ENCODE peak calls at places on chromosome 13, in five cellular contexts. One of them, this sample, is unnamed.

GRCh38 chr13:39321578-39321977 is 281.4 kb downstream of the LHFPL6 start:
- DNase-seq in activated T-helper 1 cell treated with anti-CD3 and anti-CD28 coated beads, Interleukin-12 subunit alpha, Interleukin-12 subunit beta, Interleukin-2, Interleukin-4 antibody, amounts not matched to agents 30 ng/mL and 10 ng/mL and 1 ng/mL, durations not matched to agents 14 hours and 24 hours and 36 hours: no peak
- DNase-seq in GM10248: no peak
- DNase-seq in NB4: no peak
- DNase-seq in NCI-H1417 treated with DMSO at 0.1 percent for 48 hours: no peak
- DNase-seq in this sample: no peak

GRCh38 chr13:25217023-25217909 is 45.2 kb upstream of the AMER2 start:
- DNase-seq in activated T-helper 1 cell treated with anti-CD3 and anti-CD28 coated beads, Interleukin-12 subunit alpha, Interleukin-12 subunit beta, Interleukin-2, Interleukin-4 antibody, amounts not matched to agents 30 ng/mL and 10 ng/mL and 1 ng/mL, durations not matched to agents 14 hours and 24 hours and 36 hours: no peak
- DNase-seq in GM10248: no peak
- DNase-seq in NB4: no peak
- DNase-seq in NCI-H1417 treated with DMSO at 0.1 percent for 48 hours: no peak
- DNase-seq in this sample: no peak

GRCh38 chr13:50715402-50716146 is 127.9 kb downstream of the DLEU7 start:
- DNase-seq in activated T-helper 1 cell treated with anti-CD3 and anti-CD28 coated beads, Interleukin-12 subunit alpha, Interleukin-12 subunit beta, Interleukin-2, Interleukin-4 antibody, amounts not matched to agents 30 ng/mL and 10 ng/mL and 1 ng/mL, durations not matched to agents 14 hours and 24 hours and 36 hours: no peak
- DNase-seq in GM10248: no peak
- DNase-seq in NB4: peak; percentile 64
- DNase-seq in NCI-H1417 treated with DMSO at 0.1 percent for 48 hours: no peak
- DNase-seq in this sample: no peak

GRCh38 chr13:31898383-31899071 is 133.0 kb upstream of the FRY start:
- DNase-seq in activated T-helper 1 cell treated with anti-CD3 and anti-CD28 coated beads, Interleukin-12 subunit alpha, Interleukin-12 subunit beta, Interleukin-2, Interleukin-4 antibody, amounts not matched to agents 30 ng/mL and 10 ng/mL and 1 ng/mL, durations not matched to agents 14 hours and 24 hours and 36 hours: no peak
- DNase-seq in GM10248: no peak
- DNase-seq in NB4: peak; percentile 80
- DNase-seq in NCI-H1417 treated with DMSO at 0.1 percent for 48 hours: no peak
- DNase-seq in this sample: peak; percentile 4

GRCh38 chr13:39051157-39051556 is 12.9 kb downstream of the NHLRC3 start:
- DNase-seq in activated T-helper 1 cell treated with anti-CD3 and anti-CD28 coated beads, Interleukin-12 subunit alpha, Interleukin-12 subunit beta, Interleukin-2, Interleukin-4 antibody, amounts not matched to agents 30 ng/mL and 10 ng/mL and 1 ng/mL, durations not matched to agents 14 hours and 24 hours and 36 hours: no peak
- DNase-seq in GM10248: peak; percentile 23
- DNase-seq in NB4: peak; percentile 58
- DNase-seq in NCI-H1417 treated with DMSO at 0.1 percent for 48 hours: no peak
- DNase-seq in this sample: peak; percentile 72

GRCh38 chr13:27053902-27054595 is 117.6 kb downstream of the USP12 start:
- DNase-seq in activated T-helper 1 cell treated with anti-CD3 and anti-CD28 coated beads, Interleukin-12 subunit alpha, Interleukin-12 subunit beta, Interleukin-2, Interleukin-4 antibody, amounts not matched to agents 30 ng/mL and 10 ng/mL and 1 ng/mL, durations not matched to agents 14 hours and 24 hours and 36 hours: no peak
- DNase-seq in GM10248: no peak
- DNase-seq in NB4: peak; percentile 24
- DNase-seq in NCI-H1417 treated with DMSO at 0.1 percent for 48 hours: no peak
- DNase-seq in this sample: no peak

GRCh38 chr13:34627905-34628682 is 314.0 kb upstream of the NBEA start:
- DNase-seq in activated T-helper 1 cell treated with anti-CD3 and anti-CD28 coated beads, Interleukin-12 subunit alpha, Interleukin-12 subunit beta, Interleukin-2, Interleukin-4 antibody, amounts not matched to agents 30 ng/mL and 10 ng/mL and 1 ng/mL, durations not matched to agents 14 hours and 24 hours and 36 hours: no peak
- DNase-seq in GM10248: no peak
- DNase-seq in NB4: no peak
- DNase-seq in NCI-H1417 treated with DMSO at 0.1 percent for 48 hours: no peak
- DNase-seq in this sample: no peak

GRCh38 chr13:45974500-45974899 is 78.0 kb downstream of the ZC3H13 start:
- DNase-seq in activated T-helper 1 cell treated with anti-CD3 and anti-CD28 coated beads, Interleukin-12 subunit alpha, Interleukin-12 subunit beta, Interleukin-2, Interleukin-4 antibody, amounts not matched to agents 30 ng/mL and 10 ng/mL and 1 ng/mL, durations not matched to agents 14 hours and 24 hours and 36 hours: no peak
- DNase-seq in GM10248: no peak
- DNase-seq in NB4: no peak
- DNase-seq in NCI-H1417 treated with DMSO at 0.1 percent for 48 hours: no peak
- DNase-seq in this sample: no peak

GRCh38 chr13:112756967-112757758 is 67.3 kb downstream of the ATP11A start:
- DNase-seq in activated T-helper 1 cell treated with anti-CD3 and anti-CD28 coated beads, Interleukin-12 subunit alpha, Interleukin-12 subunit beta, Interleukin-2, Interleukin-4 antibody, amounts not matched to agents 30 ng/mL and 10 ng/mL and 1 ng/mL, durations not matched to agents 14 hours and 24 hours and 36 hours: no peak
- DNase-seq in GM10248: no peak
- DNase-seq in NB4: no peak
- DNase-seq in NCI-H1417 treated with DMSO at 0.1 percent for 48 hours: peak; percentile 57
- DNase-seq in this sample: no peak

GRCh38 chr13:42129033-42129432 is 80.6 kb downstream of the DGKH start:
- DNase-seq in activated T-helper 1 cell treated with anti-CD3 and anti-CD28 coated beads, Interleukin-12 subunit alpha, Interleukin-12 subunit beta, Interleukin-2, Interleukin-4 antibody, amounts not matched to agents 30 ng/mL and 10 ng/mL and 1 ng/mL, durations not matched to agents 14 hours and 24 hours and 36 hours: no peak
- DNase-seq in GM10248: no peak
- DNase-seq in NB4: no peak
- DNase-seq in NCI-H1417 treated with DMSO at 0.1 percent for 48 hours: no peak
- DNase-seq in this sample: no peak

GRCh38 chr13:94079876-94080275 is 399.6 kb downstream of the DCT start:
- DNase-seq in activated T-helper 1 cell treated with anti-CD3 and anti-CD28 coated beads, Interleukin-12 subunit alpha, Interleukin-12 subunit beta, Interleukin-2, Interleukin-4 antibody, amounts not matched to agents 30 ng/mL and 10 ng/mL and 1 ng/mL, durations not matched to agents 14 hours and 24 hours and 36 hours: no peak
- DNase-seq in GM10248: no peak
- DNase-seq in NB4: no peak
- DNase-seq in NCI-H1417 treated with DMSO at 0.1 percent for 48 hours: no peak
- DNase-seq in this sample: no peak

GRCh38 chr13:28474491-28475134 is 20.3 kb downstream of the FLT1 start:
- DNase-seq in activated T-helper 1 cell treated with anti-CD3 and anti-CD28 coated beads, Interleukin-12 subunit alpha, Interleukin-12 subunit beta, Interleukin-2, Interleukin-4 antibody, amounts not matched to agents 30 ng/mL and 10 ng/mL and 1 ng/mL, durations not matched to agents 14 hours and 24 hours and 36 hours: no peak
- DNase-seq in GM10248: no peak
- DNase-seq in NB4: no peak
- DNase-seq in NCI-H1417 treated with DMSO at 0.1 percent for 48 hours: no peak
- DNase-seq in this sample: no peak

GRCh38 chr13:94712287-94712811 is at the start of gene SOX21:
- DNase-seq in activated T-helper 1 cell treated with anti-CD3 and anti-CD28 coated beads, Interleukin-12 subunit alpha, Interleukin-12 subunit beta, Interleukin-2, Interleukin-4 antibody, amounts not matched to agents 30 ng/mL and 10 ng/mL and 1 ng/mL, durations not matched to agents 14 hours and 24 hours and 36 hours: no peak
- DNase-seq in GM10248: no peak
- DNase-seq in NB4: no peak
- DNase-seq in NCI-H1417 treated with DMSO at 0.1 percent for 48 hours: no peak
- DNase-seq in this sample: peak; percentile 86

GRCh38 chr13:45696610-45697226 is 5.4 kb upstream of the CBY2 start:
- DNase-seq in activated T-helper 1 cell treated with anti-CD3 and anti-CD28 coated beads, Interleukin-12 subunit alpha, Interleukin-12 subunit beta, Interleukin-2, Interleukin-4 antibody, amounts not matched to agents 30 ng/mL and 10 ng/mL and 1 ng/mL, durations not matched to agents 14 hours and 24 hours and 36 hours: no peak
- DNase-seq in GM10248: no peak
- DNase-seq in NB4: peak; percentile 42
- DNase-seq in NCI-H1417 treated with DMSO at 0.1 percent for 48 hours: no peak
- DNase-seq in this sample: no peak

GRCh38 chr13:112260108-112261055 is 115.8 kb upstream of the SPACA7 start:
- DNase-seq in activated T-helper 1 cell treated with anti-CD3 and anti-CD28 coated beads, Interleukin-12 subunit alpha, Interleukin-12 subunit beta, Interleukin-2, Interleukin-4 antibody, amounts not matched to agents 30 ng/mL and 10 ng/mL and 1 ng/mL, durations not matched to agents 14 hours and 24 hours and 36 hours: no peak
- DNase-seq in GM10248: no peak
- DNase-seq in NB4: no peak
- DNase-seq in NCI-H1417 treated with DMSO at 0.1 percent for 48 hours: no peak
- DNase-seq in this sample: no peak

GRCh38 chr13:80083516-80084085 is 257.3 kb downstream of the SPRY2 start:
- DNase-seq in activated T-helper 1 cell treated with anti-CD3 and anti-CD28 coated beads, Interleukin-12 subunit alpha, Interleukin-12 subunit beta, Interleukin-2, Interleukin-4 antibody, amounts not matched to agents 30 ng/mL and 10 ng/mL and 1 ng/mL, durations not matched to agents 14 hours and 24 hours and 36 hours: no peak
- DNase-seq in GM10248: no peak
- DNase-seq in NB4: no peak
- DNase-seq in NCI-H1417 treated with DMSO at 0.1 percent for 48 hours: no peak
- DNase-seq in this sample: no peak

GRCh38 chr13:114211446-114211845 is 23.3 kb upstream of the CDC16 start:
- DNase-seq in activated T-helper 1 cell treated with anti-CD3 and anti-CD28 coated beads, Interleukin-12 subunit alpha, Interleukin-12 subunit beta, Interleukin-2, Interleukin-4 antibody, amounts not matched to agents 30 ng/mL and 10 ng/mL and 1 ng/mL, durations not matched to agents 14 hours and 24 hours and 36 hours: no peak
- DNase-seq in GM10248: no peak
- DNase-seq in NB4: no peak
- DNase-seq in NCI-H1417 treated with DMSO at 0.1 percent for 48 hours: no peak
- DNase-seq in this sample: no peak

GRCh38 chr13:38900188-38900587 is 90.4 kb downstream of the STOML3 start:
- DNase-seq in activated T-helper 1 cell treated with anti-CD3 and anti-CD28 coated beads, Interleukin-12 subunit alpha, Interleukin-12 subunit beta, Interleukin-2, Interleukin-4 antibody, amounts not matched to agents 30 ng/mL and 10 ng/mL and 1 ng/mL, durations not matched to agents 14 hours and 24 hours and 36 hours: no peak
- DNase-seq in GM10248: no peak
- DNase-seq in NB4: peak; percentile 11
- DNase-seq in NCI-H1417 treated with DMSO at 0.1 percent for 48 hours: no peak
- DNase-seq in this sample: peak; percentile 33

GRCh38 chr13:101514695-101515275 is 62.3 kb downstream of the ITGBL1 start:
- DNase-seq in activated T-helper 1 cell treated with anti-CD3 and anti-CD28 coated beads, Interleukin-12 subunit alpha, Interleukin-12 subunit beta, Interleukin-2, Interleukin-4 antibody, amounts not matched to agents 30 ng/mL and 10 ng/mL and 1 ng/mL, durations not matched to agents 14 hours and 24 hours and 36 hours: no peak
- DNase-seq in GM10248: peak; percentile 4
- DNase-seq in NB4: peak; percentile 53
- DNase-seq in NCI-H1417 treated with DMSO at 0.1 percent for 48 hours: peak; percentile 43
- DNase-seq in this sample: peak; percentile 80

GRCh38 chr13:44249439-44249838 is 124.2 kb upstream of the SERP2 start:
- DNase-seq in activated T-helper 1 cell treated with anti-CD3 and anti-CD28 coated beads, Interleukin-12 subunit alpha, Interleukin-12 subunit beta, Interleukin-2, Interleukin-4 antibody, amounts not matched to agents 30 ng/mL and 10 ng/mL and 1 ng/mL, durations not matched to agents 14 hours and 24 hours and 36 hours: no peak
- DNase-seq in GM10248: no peak
- DNase-seq in NB4: no peak
- DNase-seq in NCI-H1417 treated with DMSO at 0.1 percent for 48 hours: no peak
- DNase-seq in this sample: no peak

GRCh38 chr13:89688908-89689307 is 1658.6 kb upstream of the MIR17HG start:
- DNase-seq in activated T-helper 1 cell treated with anti-CD3 and anti-CD28 coated beads, Interleukin-12 subunit alpha, Interleukin-12 subunit beta, Interleukin-2, Interleukin-4 antibody, amounts not matched to agents 30 ng/mL and 10 ng/mL and 1 ng/mL, durations not matched to agents 14 hours and 24 hours and 36 hours: no peak
- DNase-seq in GM10248: no peak
- DNase-seq in NB4: no peak
- DNase-seq in NCI-H1417 treated with DMSO at 0.1 percent for 48 hours: no peak
- DNase-seq in this sample: peak; percentile 7

GRCh38 chr13:24097064-24097463 is 63.5 kb upstream of the SPATA13 start:
- DNase-seq in activated T-helper 1 cell treated with anti-CD3 and anti-CD28 coated beads, Interleukin-12 subunit alpha, Interleukin-12 subunit beta, Interleukin-2, Interleukin-4 antibody, amounts not matched to agents 30 ng/mL and 10 ng/mL and 1 ng/mL, durations not matched to agents 14 hours and 24 hours and 36 hours: peak; percentile 7
- DNase-seq in GM10248: no peak
- DNase-seq in NB4: peak; percentile 63
- DNase-seq in NCI-H1417 treated with DMSO at 0.1 percent for 48 hours: no peak
- DNase-seq in this sample: peak; percentile 21

GRCh38 chr13:109874921-109875454 is 88.6 kb upstream of the IRS2 start:
- DNase-seq in activated T-helper 1 cell treated with anti-CD3 and anti-CD28 coated beads, Interleukin-12 subunit alpha, Interleukin-12 subunit beta, Interleukin-2, Interleukin-4 antibody, amounts not matched to agents 30 ng/mL and 10 ng/mL and 1 ng/mL, durations not matched to agents 14 hours and 24 hours and 36 hours: no peak
- DNase-seq in GM10248: no peak
- DNase-seq in NB4: no peak
- DNase-seq in NCI-H1417 treated with DMSO at 0.1 percent for 48 hours: no peak
- DNase-seq in this sample: peak; percentile 52

GRCh38 chr13:111422352-111422751 is 101.9 kb downstream of the TEX29 start:
- DNase-seq in activated T-helper 1 cell treated with anti-CD3 and anti-CD28 coated beads, Interleukin-12 subunit alpha, Interleukin-12 subunit beta, Interleukin-2, Interleukin-4 antibody, amounts not matched to agents 30 ng/mL and 10 ng/mL and 1 ng/mL, durations not matched to agents 14 hours and 24 hours and 36 hours: no peak
- DNase-seq in GM10248: no peak
- DNase-seq in NB4: no peak
- DNase-seq in NCI-H1417 treated with DMSO at 0.1 percent for 48 hours: no peak
- DNase-seq in this sample: no peak

GRCh38 chr13:32894589-32895001 is 121.6 kb upstream of the KL start:
- DNase-seq in activated T-helper 1 cell treated with anti-CD3 and anti-CD28 coated beads, Interleukin-12 subunit alpha, Interleukin-12 subunit beta, Interleukin-2, Interleukin-4 antibody, amounts not matched to agents 30 ng/mL and 10 ng/mL and 1 ng/mL, durations not matched to agents 14 hours and 24 hours and 36 hours: no peak
- DNase-seq in GM10248: no peak
- DNase-seq in NB4: peak; percentile 92
- DNase-seq in NCI-H1417 treated with DMSO at 0.1 percent for 48 hours: no peak
- DNase-seq in this sample: peak; percentile 80

GRCh38 chr13:91144054-91144453 is 203.4 kb upstream of the MIR17HG start:
- DNase-seq in activated T-helper 1 cell treated with anti-CD3 and anti-CD28 coated beads, Interleukin-12 subunit alpha, Interleukin-12 subunit beta, Interleukin-2, Interleukin-4 antibody, amounts not matched to agents 30 ng/mL and 10 ng/mL and 1 ng/mL, durations not matched to agents 14 hours and 24 hours and 36 hours: no peak
- DNase-seq in GM10248: no peak
- DNase-seq in NB4: peak; percentile 4
- DNase-seq in NCI-H1417 treated with DMSO at 0.1 percent for 48 hours: no peak
- DNase-seq in this sample: peak; percentile 91

GRCh38 chr13:27016871-27017270 is 154.7 kb downstream of the USP12 start:
- DNase-seq in activated T-helper 1 cell treated with anti-CD3 and anti-CD28 coated beads, Interleukin-12 subunit alpha, Interleukin-12 subunit beta, Interleukin-2, Interleukin-4 antibody, amounts not matched to agents 30 ng/mL and 10 ng/mL and 1 ng/mL, durations not matched to agents 14 hours and 24 hours and 36 hours: no peak
- DNase-seq in GM10248: no peak
- DNase-seq in NB4: no peak
- DNase-seq in NCI-H1417 treated with DMSO at 0.1 percent for 48 hours: no peak
- DNase-seq in this sample: no peak

GRCh38 chr13:95155504-95155903 is 145.7 kb downstream of the ABCC4 start:
- DNase-seq in activated T-helper 1 cell treated with anti-CD3 and anti-CD28 coated beads, Interleukin-12 subunit alpha, Interleukin-12 subunit beta, Interleukin-2, Interleukin-4 antibody, amounts not matched to agents 30 ng/mL and 10 ng/mL and 1 ng/mL, durations not matched to agents 14 hours and 24 hours and 36 hours: no peak
- DNase-seq in GM10248: no peak
- DNase-seq in NB4: no peak
- DNase-seq in NCI-H1417 treated with DMSO at 0.1 percent for 48 hours: peak; percentile 7
- DNase-seq in this sample: no peak

GRCh38 chr13:98429977-98430785 is 146.7 kb downstream of the STK24 start:
- DNase-seq in activated T-helper 1 cell treated with anti-CD3 and anti-CD28 coated beads, Interleukin-12 subunit alpha, Interleukin-12 subunit beta, Interleukin-2, Interleukin-4 antibody, amounts not matched to agents 30 ng/mL and 10 ng/mL and 1 ng/mL, durations not matched to agents 14 hours and 24 hours and 36 hours: no peak
- DNase-seq in GM10248: no peak
- DNase-seq in NB4: peak; percentile 36
- DNase-seq in NCI-H1417 treated with DMSO at 0.1 percent for 48 hours: no peak
- DNase-seq in this sample: peak; percentile 22

GRCh38 chr13:79796116-79796515 is 315.2 kb downstream of the NDFIP2 start:
- DNase-seq in activated T-helper 1 cell treated with anti-CD3 and anti-CD28 coated beads, Interleukin-12 subunit alpha, Interleukin-12 subunit beta, Interleukin-2, Interleukin-4 antibody, amounts not matched to agents 30 ng/mL and 10 ng/mL and 1 ng/mL, durations not matched to agents 14 hours and 24 hours and 36 hours: no peak
- DNase-seq in GM10248: no peak
- DNase-seq in NB4: no peak
- DNase-seq in NCI-H1417 treated with DMSO at 0.1 percent for 48 hours: no peak
- DNase-seq in this sample: no peak

GRCh38 chr13:27607125-27607524 is 13.2 kb downstream of the LNX2 start:
- DNase-seq in activated T-helper 1 cell treated with anti-CD3 and anti-CD28 coated beads, Interleukin-12 subunit alpha, Interleukin-12 subunit beta, Interleukin-2, Interleukin-4 antibody, amounts not matched to agents 30 ng/mL and 10 ng/mL and 1 ng/mL, durations not matched to agents 14 hours and 24 hours and 36 hours: no peak
- DNase-seq in GM10248: no peak
- DNase-seq in NB4: peak; percentile 35
- DNase-seq in NCI-H1417 treated with DMSO at 0.1 percent for 48 hours: no peak
- DNase-seq in this sample: peak; percentile 71

GRCh38 chr13:41985788-41986508 is 25.0 kb upstream of the VWA8 start:
- DNase-seq in activated T-helper 1 cell treated with anti-CD3 and anti-CD28 coated beads, Interleukin-12 subunit alpha, Interleukin-12 subunit beta, Interleukin-2, Interleukin-4 antibody, amounts not matched to agents 30 ng/mL and 10 ng/mL and 1 ng/mL, durations not matched to agents 14 hours and 24 hours and 36 hours: no peak
- DNase-seq in GM10248: no peak
- DNase-seq in NB4: no peak
- DNase-seq in NCI-H1417 treated with DMSO at 0.1 percent for 48 hours: no peak
- DNase-seq in this sample: no peak

GRCh38 chr13:94494021-94494420 is 14.5 kb upstream of the DCT start:
- DNase-seq in activated T-helper 1 cell treated with anti-CD3 and anti-CD28 coated beads, Interleukin-12 subunit alpha, Interleukin-12 subunit beta, Interleukin-2, Interleukin-4 antibody, amounts not matched to agents 30 ng/mL and 10 ng/mL and 1 ng/mL, durations not matched to agents 14 hours and 24 hours and 36 hours: no peak
- DNase-seq in GM10248: no peak
- DNase-seq in NB4: no peak
- DNase-seq in NCI-H1417 treated with DMSO at 0.1 percent for 48 hours: no peak
- DNase-seq in this sample: no peak

GRCh38 chr13:75256922-75257321 is 225.0 kb downstream of the TBC1D4 start:
- DNase-seq in activated T-helper 1 cell treated with anti-CD3 and anti-CD28 coated beads, Interleukin-12 subunit alpha, Interleukin-12 subunit beta, Interleukin-2, Interleukin-4 antibody, amounts not matched to agents 30 ng/mL and 10 ng/mL and 1 ng/mL, durations not matched to agents 14 hours and 24 hours and 36 hours: no peak
- DNase-seq in GM10248: no peak
- DNase-seq in NB4: no peak
- DNase-seq in NCI-H1417 treated with DMSO at 0.1 percent for 48 hours: no peak
- DNase-seq in this sample: no peak

GRCh38 chr13:46679369-46680180 is 117.4 kb downstream of the ESD start:
- DNase-seq in activated T-helper 1 cell treated with anti-CD3 and anti-CD28 coated beads, Interleukin-12 subunit alpha, Interleukin-12 subunit beta, Interleukin-2, Interleukin-4 antibody, amounts not matched to agents 30 ng/mL and 10 ng/mL and 1 ng/mL, durations not matched to agents 14 hours and 24 hours and 36 hours: peak; percentile 38
- DNase-seq in GM10248: peak; percentile 73
- DNase-seq in NB4: no peak
- DNase-seq in NCI-H1417 treated with DMSO at 0.1 percent for 48 hours: no peak
- DNase-seq in this sample: peak; percentile 83

This sample was measured in OCI-M1.